ENCODE peak calls at places on chromosomes 11 and 22, in six cellular contexts. K is stimulated activated CD4-positive, alpha-beta T cell treated with anti-CD3 and anti-CD28 coated beads, Interleukin-4, amount 100 ng/mL, for 1 hour; R is activated CD4-positive, CD25-positive, alpha-beta regulatory T cell; Z is midbrain; G is posterior cingulate gyrus; S is activated CD4-positive, alpha-beta memory T cell treated with anti-CD3 and anti-CD28 coated beads for 36 hours. B is an unnamed sample.

GRCh38 chr11:122697636-122698167 is 42.2 kb downstream of the UBASH3B start:
- DNase-seq in K (no peak), R (no peak), Z (no peak), G (no peak), S (peak), B (peak)

GRCh38 chr22:25747245-25747944 is 5.4 kb downstream of the MYO18B start:
- DNase-seq in K (no peak), R (no peak), Z (no peak), G (no peak), S (no peak), B (no peak)

GRCh38 chr11:65132988-65133700 is 1.2 kb downstream of the SYVN1 start:
- DNase-seq in K (peak), R (no peak), Z (no peak), G (no peak), S (peak), B (peak)

GRCh38 chr22:49247194-49247924 is 580.3 kb downstream of the BRD1 start:
- DNase-seq in K (no peak), R (no peak), Z (no peak), G (peak), S (no peak), B (no peak)

GRCh38 chr11:122516686-122517085 is 138.8 kb upstream of the UBASH3B start:
- DNase-seq in K (no peak), R (no peak), Z (no peak), G (no peak), S (no peak), B (no peak)

GRCh38 chr22:42799462-42800405 is 57.3 kb downstream of the ARFGAP3 start:
- DNase-seq in K (no peak), R (no peak), Z (no peak), G (no peak), S (no peak), B (no peak)

GRCh38 chr11:31641477-31642062 is 132.0 kb downstream of the ELP4 start:
- DNase-seq in K (no peak), R (no peak), Z (no peak), G (no peak), S (no peak), B (peak)

GRCh38 chr22:17781319-17782031 is 7.2 kb upstream of the BID start:
- DNase-seq in K (peak), R (no peak), Z (no peak), G (no peak), S (peak), B (peak)

GRCh38 chr11:77411238-77411637 is 62.7 kb downstream of the PAK1 start:
- DNase-seq in K (peak), R (no peak), Z (no peak), G (no peak), S (peak), B (peak)

GRCh38 chr22:44096736-44097135 is 72.6 kb downstream of the PARVB start:
- DNase-seq in K (no peak), R (no peak), Z (no peak), G (peak), S (no peak), B (no peak)

GRCh38 chr11:131883332-131883731 is 512.9 kb downstream of the NTM start:
- DNase-seq in K (no peak), R (no peak), Z (no peak), G (no peak), S (no peak), B (no peak)

GRCh38 chr11:36532908-36533601 is 23.0 kb upstream of the TRAF6 start:
- DNase-seq in K (no peak), R (no peak), Z (no peak), G (no peak), S (no peak), B (peak)

GRCh38 chr11:130624946-130625345 is 176.5 kb downstream of the ADAMTS15 start:
- DNase-seq in K (no peak), R (no peak), Z (no peak), G (no peak), S (no peak), B (no peak)

GRCh38 chr11:3995949-3996554 is 98.5 kb upstream of the RRM1 start:
- DNase-seq in K (no peak), R (no peak), Z (no peak), G (no peak), S (no peak), B (no peak)

GRCh38 chr11:45141171-45141570 is 5.3 kb upstream of the PRDM11 start:
- DNase-seq in K (no peak), R (no peak), Z (no peak), G (no peak), S (peak), B (no peak)

GRCh38 chr11:66066751-66067150 is 3.3 kb upstream of the PACS1 start:
- DNase-seq in K (no peak), R (no peak), Z (no peak), G (no peak), S (no peak), B (no peak)

GRCh38 chr11:66268953-66269906 is 791 bp downstream of the RAB1B start:
- DNase-seq in K (no peak), R (no peak), Z (no peak), G (peak), S (peak), B (peak)

GRCh38 chr22:42299586-42300285 is 29.3 kb upstream of the TCF20 start:
- DNase-seq in K (peak), R (no peak), Z (no peak), G (no peak), S (peak), B (peak)

GRCh38 chr22:45285431-45286058 is 796 bp downstream of the UPK3A start:
- DNase-seq in K (no peak), R (no peak), Z (no peak), G (no peak), S (no peak), B (no peak)

GRCh38 chr22:24953294-24954113 is 988 bp downstream of the KIAA1671 start:
- DNase-seq in K (no peak), R (no peak), Z (peak), G (peak), S (no peak), B (no peak)

GRCh38 chr11:76074178-76075112 is 131.9 kb downstream of the WNT11 start:
- DNase-seq in K (no peak), R (no peak), Z (no peak), G (no peak), S (no peak), B (peak)

GRCh38 chr11:2989551-2989950 is 2.6 kb downstream of the NAP1L4 start:
- DNase-seq in K (no peak), R (no peak), Z (no peak), G (no peak), S (no peak), B (no peak)

GRCh38 chr11:17612221-17613188 is 65.4 kb downstream of the OTOG start:
- DNase-seq in K (no peak), R (no peak), Z (no peak), G (no peak), S (peak), B (no peak)

GRCh38 chr22:48895341-48895740 is 932.3 kb downstream of the BRD1 start:
- DNase-seq in K (no peak), R (no peak), Z (no peak), G (peak), S (peak), B (no peak)

GRCh38 chr11:119236891-119237290 is 30.8 kb downstream of the CBL start:
- DNase-seq in K (no peak), R (no peak), Z (no peak), G (no peak), S (no peak), B (no peak)

GRCh38 chr22:36871669-36872081 is 10.9 kb downstream of the NCF4 start:
- DNase-seq in K (no peak), R (no peak), Z (no peak), G (no peak), S (no peak), B (no peak)

GRCh38 chr11:66818231-66818955 is 24.8 kb upstream of the RCE1 start:
- DNase-seq in K (no peak), R (no peak), Z (no peak), G (no peak), S (no peak), B (no peak)

GRCh38 chr11:121199516-121199915 is 93.1 kb upstream of the SC5D start:
- DNase-seq in K (no peak), R (no peak), Z (no peak), G (no peak), S (no peak), B (no peak)

GRCh38 chr11:127017482-127017881 is 16.9 kb upstream of the KIRREL3 start:
- DNase-seq in K (no peak), R (no peak), Z (no peak), G (no peak), S (no peak), B (no peak)

GRCh38 chr22:48627203-48627602 is 1200.5 kb downstream of the BRD1 start:
- DNase-seq in K (no peak), R (no peak), Z (peak), G (no peak), S (no peak), B (no peak)

GRCh38 chr22:27588273-27588672 is 213.3 kb downstream of the MN1 start:
- DNase-seq in K (no peak), R (no peak), Z (no peak), G (no peak), S (no peak), B (no peak)

GRCh38 chr11:125312391-125312790 is 147.8 kb downstream of the PKNOX2 start:
- DNase-seq in K (no peak), R (no peak), Z (no peak), G (no peak), S (no peak), B (no peak)

GRCh38 chr22:19057539-19057938 is 64.7 kb downstream of the DGCR2 start:
- DNase-seq in K (no peak), R (no peak), Z (no peak), G (peak), S (peak), B (no peak)

GRCh38 chr11:65806972-65807371 is 20.1 kb downstream of the OVOL1 start:
- DNase-seq in K (no peak), R (no peak), Z (no peak), G (peak), S (no peak), B (no peak)

GRCh38 chr11:21048626-21049025 is 379.2 kb downstream of the NELL1 start:
- DNase-seq in K (no peak), R (no peak), Z (no peak), G (no peak), S (no peak), B (no peak)